ENCODE peak calls at places on chromosome 3, in ten cellular contexts. X, V, S, R, F, O, A, N, J and Y are unnamed samples.

GRCh38 chr3:160105902-160106584 is 117.4 kb downstream of the IL12A start:
- DNase-seq in X (no peak), V (no peak), S (no peak), R (no peak), F (no peak), O (no peak), A (no peak), N (no peak), J (no peak), Y (no peak)

GRCh38 chr3:16841906-16842709 is 42.6 kb upstream of the PLCL2 start:
- DNase-seq in X (peak; percentile 68), V (peak; percentile 83), S (peak; percentile 79), R (peak; percentile 53), F (no peak), O (no peak), A (no peak), N (peak; percentile 71), J (peak; percentile 85), Y (peak; percentile 64)

GRCh38 chr3:188624384-188624783 is 470.4 kb downstream of the LPP start:
- DNase-seq in X (peak; percentile 29), V (no peak), S (peak; percentile 34), R (no peak), F (no peak), O (no peak), A (no peak), N (peak; percentile 87), J (no peak), Y (peak; percentile 33)

GRCh38 chr3:174099724-174100123 is 702.2 kb downstream of the NLGN1 start:
- DNase-seq in X (no peak), V (no peak), S (no peak), R (no peak), F (no peak), O (no peak), A (no peak), N (no peak), J (no peak), Y (no peak)

GRCh38 chr3:17810759-17811158 is 68.3 kb upstream of the TBC1D5 start:
- DNase-seq in X (no peak), V (no peak), S (no peak), R (no peak), F (peak; percentile 15), O (no peak), A (no peak), N (no peak), J (no peak), Y (no peak)

GRCh38 chr3:126412841-126413692 is 18.4 kb downstream of the CFAP100 start:
- DNase-seq in X (no peak), V (no peak), S (no peak), R (no peak), F (no peak), O (no peak), A (peak; percentile 3), N (no peak), J (peak; percentile 53), Y (peak; percentile 22)

GRCh38 chr3:55481067-55481917 is 5.8 kb downstream of the WNT5A start:
- DNase-seq in X (no peak), V (no peak), S (peak; percentile 29), R (peak; percentile 62), F (no peak), O (no peak), A (peak; percentile 83), N (no peak), J (no peak), Y (no peak)

GRCh38 chr3:128266453-128266852 is 113.2 kb downstream of the EEFSEC start:
- DNase-seq in X (no peak), V (no peak), S (no peak), R (no peak), F (no peak), O (peak; percentile 46), A (no peak), N (no peak), J (no peak), Y (no peak)

GRCh38 chr3:129651316-129652202 is 45.1 kb upstream of the PLXND1 start:
- DNase-seq in X (no peak), V (no peak), S (no peak), R (no peak), F (no peak), O (no peak), A (no peak), N (no peak), J (no peak), Y (no peak)

GRCh38 chr3:163952499-163952898 is 1125.8 kb downstream of the SI start:
- DNase-seq in X (no peak), V (no peak), S (no peak), R (no peak), F (no peak), O (no peak), A (no peak), N (no peak), J (no peak), Y (no peak)

GRCh38 chr3:134083008-134083407 is 53.3 kb upstream of the SLCO2A1 start:
- DNase-seq in X (no peak), V (no peak), S (no peak), R (no peak), F (no peak), O (no peak), A (no peak), N (no peak), J (no peak), Y (no peak)

GRCh38 chr3:52537726-52538421 is 1.5 kb downstream of the UQCC5 start:
- DNase-seq in X (no peak), V (no peak), S (no peak), R (peak; percentile 35), F (no peak), O (no peak), A (no peak), N (no peak), J (no peak), Y (no peak)

GRCh38 chr3:113166719-113167492 is 44.5 kb upstream of the BOC start:
- DNase-seq in X (peak; percentile 43), V (no peak), S (no peak), R (peak; percentile 56), F (no peak), O (no peak), A (peak; percentile 57), N (peak; percentile 72), J (peak; percentile 83), Y (no peak)

GRCh38 chr3:142318331-142318730 is 92.9 kb upstream of the GK5 start:
- DNase-seq in X (no peak), V (no peak), S (no peak), R (no peak), F (no peak), O (no peak), A (no peak), N (no peak), J (no peak), Y (no peak)

GRCh38 chr3:51966016-51966415 is 1.2 kb downstream of the PCBP4 start:
- DNase-seq in X (no peak), V (no peak), S (no peak), R (no peak), F (no peak), O (no peak), A (no peak), N (no peak), J (no peak), Y (no peak)

GRCh38 chr3:154759966-154760365 is 320.2 kb upstream of the MME start:
- DNase-seq in X (no peak), V (no peak), S (no peak), R (no peak), F (no peak), O (no peak), A (no peak), N (no peak), J (no peak), Y (no peak)

GRCh38 chr3:162517110-162517509 is 1020.5 kb downstream of the OTOL1 start:
- DNase-seq in X (no peak), V (no peak), S (no peak), R (no peak), F (no peak), O (no peak), A (no peak), N (no peak), J (no peak), Y (no peak)

GRCh38 chr3:12884104-12884742 is 42.9 kb upstream of the RPL32 start:
- DNase-seq in X (peak; percentile 37), V (no peak), S (no peak), R (no peak), F (no peak), O (no peak), A (no peak), N (peak; percentile 90), J (no peak), Y (no peak)
- TF ChIP-seq POLR2AphosphoS5 in X (no peak), V (no peak), S (no peak), R (no peak), F (no peak), O (no peak), A (no peak), N (peak; percentile 11), J (no peak), Y (no peak)

GRCh38 chr3:86929046-86929445 is 61.9 kb downstream of the VGLL3 start:
- DNase-seq in X (no peak), V (no peak), S (no peak), R (no peak), F (no peak), O (no peak), A (no peak), N (no peak), J (no peak), Y (no peak)
- TF ChIP-seq EP300 in X (no peak), V (no peak), S (no peak), R (no peak), F (no peak), O (no peak), A (no peak), N (no peak), J (no peak), Y (no peak)

GRCh38 chr3:50090985-50091384 is 2.3 kb downstream of the RBM5 start:
- DNase-seq in X (no peak), V (no peak), S (no peak), R (no peak), F (no peak), O (no peak), A (no peak), N (no peak), J (no peak), Y (no peak)
- H3K4me3 ChIP-seq in X (peak overlapping the region; percentile 95), V (peak overlapping the region; percentile 78), S (no peak overlapping the region), R (no peak overlapping the region), F (no peak overlapping the region), O (no peak overlapping the region), A (peak overlapping the region; percentile 85), N (peak overlapping the region; percentile 89), J (peak overlapping the region; percentile 79), Y (no peak overlapping the region)

DNA sequence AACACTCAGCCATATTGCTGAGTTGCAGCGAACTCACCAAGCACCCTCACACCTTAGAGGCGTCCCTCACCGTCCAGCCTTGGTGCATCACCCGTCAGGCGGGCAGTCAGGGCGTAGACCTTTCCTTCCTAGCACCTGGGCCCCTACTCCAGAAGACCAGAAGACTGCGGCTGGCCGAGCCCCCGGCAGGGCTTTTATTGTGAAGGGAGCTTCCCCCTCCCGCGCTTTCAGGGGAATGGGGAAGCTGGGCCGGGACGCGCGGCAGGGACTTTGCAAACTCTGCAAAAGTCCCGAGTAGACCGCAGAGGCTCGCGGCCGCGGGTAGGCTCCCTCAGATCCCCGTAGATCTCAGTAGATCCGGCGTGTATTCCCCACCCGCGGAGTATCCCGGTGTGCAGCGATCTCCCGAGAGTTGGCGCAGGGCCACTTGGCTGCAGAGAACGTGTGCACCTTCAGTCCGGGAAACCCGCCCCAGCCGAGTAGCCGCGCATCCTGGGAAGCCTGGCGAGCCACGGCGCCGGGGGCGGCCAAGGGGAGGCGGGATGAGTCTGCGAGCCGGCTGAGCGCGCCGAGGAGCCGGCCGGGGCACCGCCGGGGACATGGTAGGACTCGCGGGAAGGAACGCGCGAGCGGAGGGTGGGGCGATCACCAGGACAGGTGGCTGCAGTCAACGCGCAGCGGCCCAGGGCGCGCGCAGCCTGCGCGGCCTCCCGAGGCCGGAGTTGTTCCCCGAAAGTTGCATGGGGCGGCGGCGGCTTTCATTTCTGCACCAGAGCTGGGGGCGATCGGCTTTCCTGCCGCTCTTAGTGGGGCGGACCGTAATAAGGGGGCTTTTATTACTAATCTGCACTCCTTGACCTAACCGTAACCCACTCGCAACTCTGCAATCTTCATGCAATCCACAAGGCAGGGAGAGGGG is at the start of gene GASK1A:
- DNase-seq in X (peak; percentile 37), V (no peak), S (peak; percentile 35), R (peak; percentile 87), F (no peak), O (no peak), A (peak; percentile 76), N (peak; percentile 85), J (peak; percentile 87), Y (peak; percentile 33)
- TF ChIP-seq POLR2AphosphoS5 in X (no peak), V (no peak), S (no peak), R (no peak), F (no peak), O (no peak), A (no peak), N (peak; percentile 50), J (peak; percentile 24), Y (no peak)